ENCODE peak calls at places on chromosomes 5 and 9, in four cellular contexts. L is A549, K is transverse colon, E is ovary. T is an unnamed sample.
A peak's percentile ranks its signal among the peaks of the same experiment; 100 is the strongest.

GRCh38 chr5:102782245-102782872 is 27.3 kb downstream of the PAM start:
- DNase-seq in L (no peak), E (no peak), K (no peak), T (no peak)

GRCh38 chr5:110251366-110251765 is 475.1 kb downstream of the TMEM232 start:
- DNase-seq in E (no peak), L (no peak), K (no peak), T (no peak)

GRCh38 chr5:1409386-1410110 is 35.7 kb downstream of the SLC6A3 start:
- DNase-seq in L (no peak), K (no peak), E (no peak), T (no peak)

GRCh38 chr5:65062684-65063083 is 294.0 kb downstream of the CWC27 start:
- DNase-seq in K (no peak), L (peak; percentile 73), E (no peak), T (no peak)

GRCh38 chr5:9239071-9239470 is 306.8 kb downstream of the SEMA5A start:
- DNase-seq in L (no peak), K (no peak), E (no peak), T (no peak)

GRCh38 chr5:39570418-39571027 is 145.7 kb upstream of the DAB2 start:
- DNase-seq in K (no peak), L (peak; percentile 50), E (no peak), T (no peak)

GRCh38 chr5:154756203-154756870 is 1.2 kb downstream of the LARP1 start:
- DNase-seq in E (peak; percentile 47), K (peak; percentile 60), L (peak; percentile 63), T (peak; percentile 90)

GRCh38 chr5:149429839-149430721 is 51.0 kb upstream of the IL17B start:
- DNase-seq in K (no peak), E (peak; percentile 74), L (no peak), T (peak; percentile 50)

GRCh38 chr5:77358566-77359205 is 133.4 kb downstream of the WDR41 start:
- DNase-seq in E (peak; percentile 23), L (no peak), K (no peak), T (no peak)

GRCh38 chr5:142617416-142617815 is 68.5 kb downstream of the FGF1 start:
- DNase-seq in E (no peak), L (no peak), K (no peak), T (no peak)

GRCh38 chr5:96657068-96657467 is 5.1 kb upstream of the CAST start:
- DNase-seq in E (no peak), K (peak; percentile 56), L (peak; percentile 70), T (peak; percentile 42)

GRCh38 chr5:132510076-132510475 is 19.5 kb upstream of the IRF1 start:
- DNase-seq in E (no peak), L (no peak), K (no peak), T (no peak)

GRCh38 chr5:111922344-111922743 is 165.3 kb upstream of the NREP start:
- DNase-seq in K (no peak), L (no peak), E (no peak), T (no peak)

GRCh38 chr9:134899818-134900325 is 17.8 kb downstream of the FCN1 start:
- DNase-seq in E (no peak), K (no peak), L (no peak), T (no peak)

GRCh38 chr9:33013962-33014664 is 11.0 kb upstream of the DNAJA1 start:
- DNase-seq in L (no peak), K (no peak), E (no peak), T (no peak)

GRCh38 chr5:172867761-172868435 is 33.8 kb downstream of the ERGIC1 start:
- DNase-seq in L (no peak), E (no peak), K (no peak), T (no peak)

GRCh38 chr5:155193018-155193417 is 179.5 kb downstream of the KIF4B start:
- DNase-seq in L (peak; percentile 19), E (no peak), K (no peak), T (no peak)

GRCh38 chr5:135271533-135272310 is 127.3 kb downstream of the MACROH2A1 start:
- DNase-seq in L (no peak), K (no peak), E (no peak), T (no peak)

GRCh38 chr5:141186897-141187512 is at the start of gene PCDHB9:
- DNase-seq in K (no peak), E (no peak), L (peak; percentile 15), T (no peak)

GRCh38 chr9:21017092-21017491 is 14.3 kb downstream of the HACD4 start:
- DNase-seq in K (no peak), L (peak; percentile 35), E (no peak), T (no peak)

GRCh38 chr5:38509185-38509584 is 47.3 kb downstream of the LIFR start:
- DNase-seq in L (no peak), E (no peak), K (no peak), T (no peak)

GRCh38 chr5:42800748-42801330 is 10.9 kb downstream of the SELENOP start:
- DNase-seq in K (no peak), E (no peak), L (no peak), T (no peak)
- TF ChIP-seq EP300 in K (no peak), E (no peak), L (no peak), T (no peak)

GRCh38 chr5:7398596-7399260 is 2.8 kb downstream of the ADCY2 start:
- DNase-seq in E (no peak), L (no peak), K (no peak), T (no peak)
- TF ChIP-seq CTCF in E (no peak), L (no peak), K (no peak), T (no peak)

DNA sequence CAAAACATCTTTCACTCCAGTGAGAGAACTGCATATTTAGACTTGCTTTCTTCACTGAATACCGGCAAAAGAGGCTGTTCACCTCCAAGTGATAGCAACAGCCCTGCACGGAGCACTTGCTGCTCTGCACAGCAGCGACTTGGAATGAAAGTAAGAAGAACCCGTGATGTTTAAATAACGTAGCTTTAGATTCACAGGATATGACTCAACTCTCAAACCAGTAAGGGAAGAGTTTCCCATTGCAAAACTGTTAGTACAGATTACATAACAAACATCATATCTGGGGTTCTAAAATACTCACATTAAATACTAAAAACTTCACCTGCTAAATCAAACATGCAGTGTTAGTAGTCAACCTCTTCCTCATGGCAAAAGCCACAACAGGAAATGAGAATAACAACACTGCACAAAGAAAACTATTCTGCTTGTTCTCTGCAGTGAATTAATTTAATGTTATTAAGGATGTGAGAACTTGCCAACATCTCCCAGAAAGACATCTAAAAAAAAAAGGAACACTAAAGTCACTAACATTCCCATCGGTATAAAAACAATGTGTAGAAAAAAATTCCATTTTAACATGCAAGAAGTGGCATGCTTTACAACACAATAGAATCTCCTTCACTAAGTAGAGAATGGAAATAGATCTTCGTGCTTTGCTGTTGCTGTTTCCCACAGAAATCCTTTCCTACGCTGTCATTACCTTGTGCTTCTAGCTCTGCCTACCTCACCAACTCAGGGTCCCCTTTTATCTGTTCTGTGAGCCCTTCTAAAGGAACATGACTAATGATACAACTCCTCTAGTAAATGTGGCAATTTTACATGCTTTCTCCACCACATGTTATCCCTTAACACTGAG is 203.2 kb downstream of the MCTP1 start:
- DNase-seq in K (peak; percentile 29), E (no peak), L (peak; percentile 82), T (no peak)
- H3K4me3 ChIP-seq in K (peak overlapping the region; percentile 15), E (peak overlapping the region; percentile 15), L (peak overlapping the region; percentile 48), T (peak overlapping the region; percentile 47)

GRCh38 chr5:75610201-75610600 is 1.1 kb upstream of the ANKDD1B start:
- DNase-seq in E (no peak), L (no peak), K (no peak), T (no peak)
- TF ChIP-seq EP300 in E (no peak), L (no peak), K (no peak), T (no peak)

GRCh38 chr5:36406023-36406422 is 104.3 kb upstream of the RANBP3L start:
- DNase-seq in E (no peak), L (no peak), K (no peak), T (no peak)
- TF ChIP-seq CTCF in E (no peak), L (no peak), K (no peak), T (no peak)

GRCh38 chr5:73692981-73693380 is 67.0 kb downstream of the ARHGEF28 start:
- DNase-seq in E (no peak), L (no peak), K (no peak), T (no peak)
- H3K4me3 ChIP-seq in E (no peak overlapping the region), L (no peak overlapping the region), K (no peak overlapping the region), T (no peak overlapping the region)

GRCh38 chr9:24614070-24614469 is 68.4 kb upstream of the IZUMO3 start:
- DNase-seq in E (no peak), L (no peak), K (no peak), T (no peak)
- TF ChIP-seq EP300 in E (no peak), L (no peak), K (no peak), T (no peak)

DNA sequence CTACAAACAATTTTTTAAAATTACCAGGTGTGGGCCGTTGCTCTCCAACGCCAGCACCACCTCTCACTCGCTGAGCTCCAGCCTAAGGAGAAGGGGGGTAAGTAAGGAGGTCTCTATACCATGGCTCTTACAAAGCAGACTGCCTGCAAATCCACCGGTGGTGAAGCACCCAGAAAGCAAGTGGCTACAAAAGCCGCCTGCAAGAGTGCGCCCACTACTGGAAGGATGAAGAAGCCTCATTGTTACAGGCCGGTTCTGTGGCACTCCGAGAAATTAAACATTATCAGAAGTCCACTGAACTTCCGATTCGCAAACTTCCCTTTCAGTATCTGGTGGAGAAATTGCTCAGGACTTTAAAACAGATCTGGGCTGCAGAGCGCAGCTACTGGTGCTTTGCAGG is 46.0 kb downstream of the CDO1 start:
- DNase-seq in E (no peak), L (peak; percentile 21), K (no peak), T (no peak)
- TF ChIP-seq CTCF in E (no peak), L (peak; percentile 24), K (no peak), T (no peak)

GRCh38 chr5:36879274-36880033 is 2.9 kb downstream of the NIPBL start:
- DNase-seq in E (no peak), L (no peak), K (no peak), T (no peak)
- H3K4me3 ChIP-seq in E (peak overlapping the region; percentile 62), L (peak overlapping the region; percentile 87), K (peak overlapping the region; percentile 90), T (no peak overlapping the region)

DNA sequence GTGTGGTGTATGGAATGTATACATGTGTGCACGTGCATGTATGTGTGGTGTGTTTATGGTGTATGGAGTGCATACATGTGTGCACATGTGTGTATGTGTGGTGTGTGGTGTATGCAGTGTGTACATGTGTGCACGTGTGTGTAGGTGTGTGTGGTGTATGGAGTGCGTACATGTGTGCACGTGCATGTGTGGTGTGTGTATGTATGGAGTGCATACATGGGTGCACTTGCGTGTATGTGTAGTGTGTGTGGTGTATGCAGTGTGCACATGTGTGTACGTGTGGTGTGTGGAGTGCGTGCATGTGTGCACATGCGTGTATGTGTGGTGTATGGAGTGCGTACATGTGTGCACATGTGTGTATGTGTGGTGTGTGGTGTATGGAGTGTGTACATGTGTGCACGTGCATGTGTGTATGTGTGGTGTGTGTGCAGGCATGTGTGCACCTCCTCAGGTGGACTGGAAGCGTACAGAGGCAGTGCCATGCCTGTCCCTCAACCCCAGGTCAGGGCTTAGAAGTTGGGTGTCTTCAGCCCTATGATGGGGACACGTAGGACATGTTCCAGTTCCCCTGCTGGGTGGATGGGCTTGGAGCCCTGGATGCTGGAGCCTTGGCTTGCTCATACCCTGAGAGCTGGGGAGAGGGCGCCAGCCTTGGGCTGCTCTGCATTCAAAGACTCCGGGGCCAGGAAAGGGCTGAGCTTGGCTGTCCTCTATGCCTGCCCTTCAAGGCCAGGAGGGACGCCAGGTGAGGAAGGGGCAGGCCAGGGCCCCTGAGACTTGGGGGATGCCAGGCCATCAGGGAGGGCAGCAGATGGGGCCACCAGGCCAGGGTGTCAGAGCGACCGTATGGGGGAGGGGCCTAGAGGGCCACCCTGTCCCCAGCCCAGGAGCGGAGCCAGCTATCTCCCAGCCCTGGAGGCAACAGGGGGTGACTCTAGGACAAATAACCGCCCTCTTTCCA is 12.2 kb downstream of the MYMK start:
- DNase-seq in L (no peak), K (no peak), E (no peak), T (peak; percentile 45)
- TF ChIP-seq EP300 in L (no peak), K (no peak), E (no peak), T (no peak)

T was measured in upper lobe of left lung.